ENCODE peak calls at places on chromosomes 13 and 19, in five cellular contexts. K, R, Y, P and H are unnamed samples.

GRCh38 chr13:95106562-95106961 is 194.7 kb downstream of the ABCC4 start:
- DNase-seq in K (no peak), R (no peak), Y (no peak), P (no peak), H (no peak)

GRCh38 chr19:30662211-30662861 is 290.2 kb downstream of the ZNF536 start:
- DNase-seq in K (no peak), R (no peak), Y (no peak), P (no peak), H (no peak)

GRCh38 chr19:39557791-39558622 is 18.0 kb upstream of the EID2 start:
- DNase-seq in K (peak), R (peak), Y (no peak), P (no peak), H (no peak)

GRCh38 chr19:39531834-39532232 is 819 bp downstream of the EID2B start:
- DNase-seq in K (no peak), R (no peak), Y (no peak), P (no peak), H (no peak)

GRCh38 chr13:104011505-104012270 is 945.5 kb upstream of the SLC10A2 start:
- DNase-seq in K (peak), R (no peak), Y (no peak), P (no peak), H (no peak)

GRCh38 chr13:74061939-74062595 is 72.1 kb downstream of the KLF12 start:
- DNase-seq in K (peak), R (peak), Y (no peak), P (no peak), H (no peak)

GRCh38 chr19:9818734-9819589 is at the start of gene FBXL12:
- DNase-seq in K (peak), R (peak), Y (peak), P (peak), H (peak)

GRCh38 chr19:45164577-45165335 is 4.0 kb upstream of the NKPD1 start:
- DNase-seq in K (peak), R (peak), Y (no peak), P (peak), H (peak)

GRCh38 chr13:23449386-23450162 is 16.1 kb upstream of the SACS start:
- DNase-seq in K (no peak), R (no peak), Y (no peak), P (no peak), H (no peak)

GRCh38 chr19:6802336-6803035 is 30.0 kb downstream of the VAV1 start:
- DNase-seq in K (no peak), R (peak), Y (peak), P (no peak), H (peak)